ENCODE peak calls at places on chromosomes 11 and 22, in eight cellular contexts. Q, J, H, T, Y, M, I and K are unnamed samples.
A peak's percentile ranks its signal among the peaks of the same experiment; 100 is the strongest.

GRCh38 chr11:30282289-30282631 is 40.6 kb upstream of the ARL14EP start:
- DNase-seq in Y (no peak), H (peak; percentile 78), Q (no peak), M (no peak), T (no peak), J (no peak), I (no peak), K (no peak)

GRCh38 chr11:6420677-6421076 is 1.8 kb upstream of the APBB1 start:
- DNase-seq in M (no peak), I (no peak), H (no peak), T (no peak), Y (no peak), Q (no peak), J (no peak), K (no peak)

GRCh38 chr11:21604564-21604963 is 588.3 kb upstream of the ANO5 start:
- DNase-seq in I (no peak), J (no peak), Q (no peak), H (no peak), M (no peak), T (no peak), Y (no peak), K (no peak)

GRCh38 chr11:122137081-122137793 is 21.2 kb upstream of the BLID start:
- DNase-seq in Y (no peak), H (no peak), T (no peak), J (peak; percentile 29), Q (no peak), I (peak; percentile 69), M (no peak), K (peak; percentile 59)

GRCh38 chr11:95611827-95612226 is 177.8 kb downstream of the FAM76B start:
- DNase-seq in M (no peak), T (no peak), J (no peak), Y (no peak), H (no peak), Q (no peak), I (no peak), K (no peak)

GRCh38 chr11:11946180-11946579 is 62.2 kb downstream of the DKK3 start:
- DNase-seq in J (no peak), H (no peak), M (no peak), Q (no peak), T (no peak), I (no peak), Y (no peak), K (no peak)

GRCh38 chr22:40322061-40322460 is 24.2 kb upstream of the ADSL start:
- DNase-seq in I (no peak), M (no peak), T (no peak), H (no peak), J (no peak), Q (no peak), Y (no peak), K (no peak)

GRCh38 chr22:49951001-49951677 is 9.4 kb upstream of the PIM3 start:
- DNase-seq in M (no peak), H (peak; percentile 88), Q (no peak), Y (peak; percentile 96), T (no peak), I (peak; percentile 55), J (peak; percentile 88), K (peak; percentile 54)

GRCh38 chr22:35619336-35620094 is 2.4 kb upstream of the MB start:
- DNase-seq in J (no peak), I (no peak), Q (no peak), T (no peak), M (no peak), Y (no peak), H (no peak), K (no peak)

GRCh38 chr11:15695096-15695721 is 580.5 kb downstream of the INSC start:
- DNase-seq in J (no peak), I (no peak), H (no peak), M (no peak), Y (no peak), T (no peak), Q (no peak), K (no peak)

GRCh38 chr11:117072517-117073218 is 25.6 kb downstream of the SIK3 start:
- DNase-seq in J (peak; percentile 63), T (no peak), I (peak; percentile 85), Q (no peak), M (no peak), Y (no peak), H (no peak), K (peak; percentile 85)

GRCh38 chr11:114001416-114001815 is 26.5 kb downstream of the HTR3A start:
- DNase-seq in Q (no peak), T (no peak), I (no peak), Y (no peak), H (no peak), J (peak; percentile 18), M (no peak), K (no peak)
- H3K27ac ChIP-seq in Q (no peak overlapping the region), T (no peak overlapping the region), I (no peak overlapping the region), Y (no peak overlapping the region), H (no peak overlapping the region), J (no peak overlapping the region), M (no peak overlapping the region), K (no peak overlapping the region)

DNA sequence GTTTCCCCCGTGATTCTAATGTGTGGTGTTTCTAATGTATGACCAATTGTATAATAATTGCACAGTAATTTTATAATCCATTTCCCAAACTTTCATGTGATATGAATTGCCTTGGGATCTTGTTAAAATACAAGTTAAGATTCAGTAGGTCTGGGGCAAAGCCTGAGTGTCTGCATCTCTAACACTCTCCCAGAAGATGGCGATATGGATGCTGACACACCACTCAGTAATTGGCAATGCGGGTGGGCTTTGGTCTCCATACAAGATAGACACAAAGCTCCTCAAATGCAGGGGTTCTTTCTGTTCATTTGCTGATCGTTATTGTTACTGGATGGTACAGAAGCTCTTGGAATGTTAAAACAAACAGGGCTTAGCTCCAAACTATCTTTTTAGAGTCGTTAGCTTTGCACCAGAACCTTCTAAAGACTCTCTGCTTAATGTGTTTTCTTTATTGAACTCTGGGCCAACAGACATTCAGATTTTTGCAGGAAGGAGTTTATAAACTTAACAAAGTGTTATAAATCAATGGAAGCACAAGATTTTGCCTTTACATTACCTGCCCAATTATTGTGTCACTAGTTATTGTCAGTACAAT is 45.4 kb upstream of the ANO3 start:
- DNase-seq in J (peak; percentile 50), T (peak; percentile 87), Q (no peak), I (no peak), H (no peak), Y (no peak), M (no peak), K (peak; percentile 8)
- TF ChIP-seq CTCF in J (peak; percentile 49), T (peak; percentile 70), Q (no peak), I (peak; percentile 57), H (no peak), Y (no peak), M (no peak), K (peak; percentile 53)

GRCh38 chr11:70695086-70695960 is 297.0 kb downstream of the CTTN start:
- DNase-seq in I (no peak), T (no peak), J (no peak), M (no peak), Y (no peak), H (no peak), Q (no peak), K (no peak)
- H3K27ac ChIP-seq in I (no peak overlapping the region), T (no peak overlapping the region), J (no peak overlapping the region), M (no peak overlapping the region), Y (no peak overlapping the region), H (no peak overlapping the region), Q (no peak overlapping the region), K (no peak overlapping the region)

GRCh38 chr11:79160786-79161403 is 279.9 kb downstream of the TENM4 start:
- DNase-seq in T (peak; percentile 46), H (no peak), I (no peak), Y (no peak), Q (no peak), J (peak; percentile 42), M (no peak), K (no peak)
- TF ChIP-seq CTCF in T (peak; percentile 64), H (no peak), I (no peak), Y (no peak), Q (no peak), J (peak; percentile 52), M (no peak), K (no peak)

GRCh38 chr11:31903225-31904074 is 92.3 kb upstream of the PAX6 start:
- DNase-seq in J (no peak), Q (no peak), H (no peak), I (no peak), T (no peak), M (peak; percentile 59), Y (no peak), K (no peak)
- H3K27ac ChIP-seq in J (no peak overlapping the region), Q (no peak overlapping the region), H (no peak overlapping the region), I (no peak overlapping the region), T (no peak overlapping the region), M (peak overlapping the region; percentile 64), Y (no peak overlapping the region), K (no peak overlapping the region)

DNA sequence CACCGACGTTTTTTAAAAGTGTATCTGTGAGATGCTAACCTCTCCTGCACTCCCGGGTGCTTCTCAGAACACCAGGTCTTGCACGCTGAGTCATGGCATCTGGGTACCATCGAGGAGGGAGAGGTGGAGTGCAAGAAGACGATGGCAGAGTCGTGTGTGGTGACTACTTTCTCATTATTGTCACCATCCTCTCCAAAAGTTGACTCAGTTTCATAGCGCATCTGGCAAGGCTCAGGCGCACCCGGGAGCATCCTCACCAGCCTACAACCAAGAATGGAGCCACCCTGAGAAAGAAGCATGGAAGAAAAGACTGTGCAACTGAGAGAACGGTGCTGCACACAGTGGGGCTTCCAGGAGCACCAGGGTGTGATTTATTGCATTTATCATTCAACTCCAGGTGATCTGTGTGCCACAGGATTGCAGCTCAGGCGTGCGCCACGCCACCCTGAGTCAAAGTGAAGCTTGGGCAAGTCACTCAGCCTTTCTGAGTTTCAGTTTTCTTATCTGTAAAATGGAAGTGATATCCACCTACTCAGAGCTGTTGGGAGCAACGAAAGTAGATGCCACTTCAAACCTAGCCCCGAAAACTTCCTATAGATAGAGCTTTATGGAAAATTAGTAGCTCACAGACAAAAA is 65.4 kb downstream of the LINC01488 start:
- DNase-seq in Q (no peak), M (no peak), T (no peak), I (no peak), H (peak; percentile 4), Y (peak; percentile 11), J (no peak), K (no peak)
- TF ChIP-seq CTCF in Q (no peak), M (no peak), T (no peak), I (no peak), H (no peak), Y (no peak), J (no peak), K (no peak)